ENCODE peak calls at places on chromosomes 16 and 17, in eight cellular contexts. One of them, this sample, is unnamed.
A peak's percentile ranks its signal among the peaks of the same experiment; 100 is the strongest.

GRCh38 chr17:7932949-7933348 is 943 bp downstream of the CNTROB start:
- DNase-seq in activated B cell treated with CpG ODN at 0.5 μM for 24 hours: peak; percentile 23
- DNase-seq in foreskin keratinocyte: no peak
- DNase-seq in cardiac muscle cell: peak; percentile 36
- DNase-seq in neural crest cell: peak; percentile 30
- DNase-seq in thoracic aorta: no peak
- DNase-seq in GM12865: peak; percentile 50
- DNase-seq in GM23338: peak; percentile 41
- DNase-seq in this sample: peak; percentile 24

GRCh38 chr16:65833171-65833871 is 533.2 kb upstream of the CDH5 start:
- DNase-seq in thoracic aorta: no peak
- DNase-seq in foreskin keratinocyte: no peak
- DNase-seq in GM12865: no peak
- DNase-seq in neural crest cell: no peak
- DNase-seq in GM23338: no peak
- DNase-seq in cardiac muscle cell: no peak
- DNase-seq in activated B cell treated with CpG ODN at 0.5 μM for 24 hours: no peak
- DNase-seq in this sample: no peak

GRCh38 chr16:48317614-48318013 is 67.6 kb downstream of the SIAH1 start:
- DNase-seq in GM23338: no peak
- DNase-seq in neural crest cell: no peak
- DNase-seq in activated B cell treated with CpG ODN at 0.5 μM for 24 hours: no peak
- DNase-seq in thoracic aorta: no peak
- DNase-seq in foreskin keratinocyte: peak; percentile 14
- DNase-seq in GM12865: peak; percentile 36
- DNase-seq in cardiac muscle cell: no peak
- DNase-seq in this sample: no peak

GRCh38 chr17:81939881-81940385 is 2.8 kb upstream of the PYCR1 start:
- DNase-seq in activated B cell treated with CpG ODN at 0.5 μM for 24 hours: no peak
- DNase-seq in neural crest cell: no peak
- DNase-seq in foreskin keratinocyte: no peak
- DNase-seq in thoracic aorta: no peak
- DNase-seq in GM12865: no peak
- DNase-seq in GM23338: no peak
- DNase-seq in cardiac muscle cell: no peak
- DNase-seq in this sample: peak; percentile 3

GRCh38 chr17:51672058-51672457 is 411.7 kb downstream of the UTP18 start:
- DNase-seq in GM23338: no peak
- DNase-seq in activated B cell treated with CpG ODN at 0.5 μM for 24 hours: no peak
- DNase-seq in cardiac muscle cell: no peak
- DNase-seq in neural crest cell: no peak
- DNase-seq in foreskin keratinocyte: no peak
- DNase-seq in GM12865: no peak
- DNase-seq in thoracic aorta: no peak
- DNase-seq in this sample: no peak

GRCh38 chr16:82761858-82762257 is 135.1 kb downstream of the CDH13 start:
- DNase-seq in GM12865: no peak
- DNase-seq in foreskin keratinocyte: no peak
- DNase-seq in cardiac muscle cell: peak; percentile 6
- DNase-seq in thoracic aorta: no peak
- DNase-seq in activated B cell treated with CpG ODN at 0.5 μM for 24 hours: no peak
- DNase-seq in GM23338: no peak
- DNase-seq in neural crest cell: no peak
- DNase-seq in this sample: no peak

GRCh38 chr17:66270106-66270505 is 32.3 kb upstream of the PRKCA start:
- DNase-seq in GM12865: no peak
- DNase-seq in foreskin keratinocyte: no peak
- DNase-seq in cardiac muscle cell: no peak
- DNase-seq in activated B cell treated with CpG ODN at 0.5 μM for 24 hours: no peak
- DNase-seq in GM23338: no peak
- DNase-seq in thoracic aorta: no peak
- DNase-seq in neural crest cell: no peak
- DNase-seq in this sample: no peak

GRCh38 chr16:64356267-64356666 is 765.6 kb downstream of the CDH11 start:
- DNase-seq in foreskin keratinocyte: peak; percentile 40
- DNase-seq in GM12865: no peak
- DNase-seq in cardiac muscle cell: no peak
- DNase-seq in GM23338: no peak
- DNase-seq in thoracic aorta: no peak
- DNase-seq in activated B cell treated with CpG ODN at 0.5 μM for 24 hours: no peak
- DNase-seq in neural crest cell: no peak
- DNase-seq in this sample: no peak

GRCh38 chr16:11175106-11175795 is 80.8 kb downstream of the SOCS1 start:
- DNase-seq in activated B cell treated with CpG ODN at 0.5 μM for 24 hours: no peak
- DNase-seq in foreskin keratinocyte: no peak
- DNase-seq in thoracic aorta: no peak
- DNase-seq in neural crest cell: no peak
- DNase-seq in GM23338: no peak
- DNase-seq in cardiac muscle cell: no peak
- DNase-seq in GM12865: peak; percentile 19
- DNase-seq in this sample: no peak

GRCh38 chr16:57540906-57541753 is 1.3 kb upstream of the ADGRG5 start:
- DNase-seq in foreskin keratinocyte: peak; percentile 65
- DNase-seq in cardiac muscle cell: no peak
- DNase-seq in neural crest cell: no peak
- DNase-seq in GM12865: no peak
- DNase-seq in activated B cell treated with CpG ODN at 0.5 μM for 24 hours: no peak
- DNase-seq in GM23338: no peak
- DNase-seq in thoracic aorta: no peak
- DNase-seq in this sample: no peak

GRCh38 chr16:53785044-53785443 is 81.1 kb downstream of the FTO start:
- DNase-seq in neural crest cell: no peak
- DNase-seq in cardiac muscle cell: no peak
- DNase-seq in activated B cell treated with CpG ODN at 0.5 μM for 24 hours: no peak
- DNase-seq in thoracic aorta: no peak
- DNase-seq in GM12865: no peak
- DNase-seq in GM23338: no peak
- DNase-seq in foreskin keratinocyte: no peak
- DNase-seq in this sample: no peak

GRCh38 chr16:74271879-74272278 is 24.7 kb upstream of the PSMD7 start:
- DNase-seq in cardiac muscle cell: no peak
- DNase-seq in GM12865: no peak
- DNase-seq in neural crest cell: no peak
- DNase-seq in GM23338: no peak
- DNase-seq in activated B cell treated with CpG ODN at 0.5 μM for 24 hours: no peak
- DNase-seq in thoracic aorta: no peak
- DNase-seq in foreskin keratinocyte: no peak
- DNase-seq in this sample: no peak

DNA sequence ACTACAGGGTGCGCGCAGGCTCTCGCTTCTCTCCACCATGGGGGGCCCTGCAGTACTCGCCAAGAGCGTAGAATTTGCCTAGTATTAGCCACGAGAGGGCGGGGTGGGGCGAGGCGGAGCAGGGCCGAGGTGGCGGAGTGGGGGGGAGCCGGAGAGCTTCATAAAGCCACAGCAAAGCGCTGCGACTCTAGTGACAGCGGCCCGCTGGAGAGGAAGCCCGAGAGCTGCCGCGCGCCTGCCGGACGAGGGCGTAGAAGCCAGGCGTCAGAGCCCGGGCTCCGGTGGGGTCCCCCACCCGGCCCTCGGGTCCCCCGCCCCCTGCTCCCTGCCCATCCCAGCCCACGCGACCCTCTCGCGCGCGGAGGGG is at the start of gene TBX21:
- DNase-seq in foreskin keratinocyte: no peak
- DNase-seq in thoracic aorta: no peak
- DNase-seq in GM23338: peak; percentile 90
- DNase-seq in cardiac muscle cell: peak; percentile 94
- DNase-seq in activated B cell treated with CpG ODN at 0.5 μM for 24 hours: peak; percentile 79
- DNase-seq in GM12865: peak; percentile 94
- DNase-seq in neural crest cell: peak; percentile 77
- DNase-seq in this sample: peak; percentile 61
- TF ChIP-seq CTCF in foreskin keratinocyte: peak; percentile 35
- TF ChIP-seq CTCF in thoracic aorta: no peak
- TF ChIP-seq CTCF in GM23338: peak; percentile 26
- TF ChIP-seq CTCF in cardiac muscle cell: peak; percentile 19
- TF ChIP-seq CTCF in activated B cell treated with CpG ODN at 0.5 μM for 24 hours: peak; percentile 43
- TF ChIP-seq CTCF in GM12865: peak; percentile 37
- TF ChIP-seq CTCF in neural crest cell: peak; percentile 43
- TF ChIP-seq CTCF in this sample: peak; percentile 33

DNA sequence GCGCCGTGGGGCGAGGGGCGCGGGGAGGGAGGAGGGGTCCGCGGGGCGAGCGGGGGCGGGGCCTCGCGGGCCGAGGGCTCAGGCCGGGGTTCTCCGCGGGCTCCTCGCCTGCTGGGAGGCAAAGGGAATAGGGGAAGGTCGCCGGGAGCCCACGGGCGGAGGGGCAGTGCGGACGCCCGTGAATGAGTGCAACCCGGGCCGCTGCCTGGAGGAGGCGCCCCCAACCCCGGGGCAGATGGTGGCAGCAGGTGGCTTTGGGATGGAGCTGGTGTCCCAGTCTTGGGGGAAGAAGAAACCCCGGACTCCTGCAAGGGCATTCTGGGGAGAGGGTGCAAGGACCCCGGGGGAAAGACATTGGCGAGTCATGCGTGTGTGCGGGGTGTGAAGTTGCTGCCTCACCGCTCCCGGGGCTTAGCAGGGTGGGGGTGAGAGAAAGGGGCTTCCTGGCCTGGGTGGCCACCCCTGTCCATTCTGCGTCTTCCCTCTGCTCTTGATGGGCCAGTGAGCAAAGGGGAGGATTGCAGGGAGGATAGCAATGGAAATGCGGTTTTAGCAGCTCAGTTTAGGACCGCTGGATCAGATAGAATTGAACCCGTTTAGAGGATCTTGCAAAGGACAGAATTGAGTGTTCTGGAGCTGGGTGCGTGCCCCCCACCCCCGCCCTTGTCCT is 508 bp downstream of the KIAA0513 start:
- DNase-seq in foreskin keratinocyte: no peak
- DNase-seq in GM23338: peak; percentile 61
- DNase-seq in activated B cell treated with CpG ODN at 0.5 μM for 24 hours: no peak
- DNase-seq in neural crest cell: no peak
- DNase-seq in thoracic aorta: no peak
- DNase-seq in GM12865: peak; percentile 17
- DNase-seq in cardiac muscle cell: no peak
- DNase-seq in this sample: no peak
- TF ChIP-seq CTCF in foreskin keratinocyte: no peak
- TF ChIP-seq CTCF in GM23338: peak; percentile 39
- TF ChIP-seq CTCF in activated B cell treated with CpG ODN at 0.5 μM for 24 hours: no peak
- TF ChIP-seq CTCF in neural crest cell: peak; percentile 50
- TF ChIP-seq CTCF in thoracic aorta: peak; percentile 8
- TF ChIP-seq CTCF in GM12865: peak; percentile 34
- TF ChIP-seq CTCF in cardiac muscle cell: peak; percentile 12
- TF ChIP-seq CTCF in this sample: no peak

DNA sequence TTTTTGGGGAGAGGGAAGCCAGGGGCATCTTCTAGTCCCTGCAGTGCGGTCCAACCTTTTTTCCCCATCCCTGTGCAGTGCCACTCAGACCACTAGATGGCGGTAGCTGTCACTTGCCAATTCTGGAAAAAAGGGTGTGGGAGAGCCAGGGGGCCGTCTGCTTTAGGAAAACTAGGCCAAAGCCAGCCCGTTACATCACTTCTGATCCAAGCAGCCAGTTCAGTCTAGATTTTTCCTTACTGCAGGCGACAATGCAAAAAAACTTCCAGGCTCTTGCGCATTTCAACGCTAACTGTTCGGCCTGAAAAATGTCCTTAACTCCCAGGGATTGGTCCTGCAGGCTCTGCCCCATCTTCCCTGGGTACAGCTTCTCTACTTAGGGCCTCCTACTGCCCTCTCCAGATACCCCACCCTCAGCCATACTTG is 69.2 kb upstream of the CES5A start:
- DNase-seq in neural crest cell: peak; percentile 81
- DNase-seq in foreskin keratinocyte: no peak
- DNase-seq in GM12865: peak; percentile 35
- DNase-seq in cardiac muscle cell: peak; percentile 78
- DNase-seq in activated B cell treated with CpG ODN at 0.5 μM for 24 hours: peak; percentile 34
- DNase-seq in thoracic aorta: peak; percentile 8
- DNase-seq in GM23338: peak; percentile 83
- DNase-seq in this sample: peak; percentile 76
- TF ChIP-seq CTCF in neural crest cell: peak; percentile 96
- TF ChIP-seq CTCF in foreskin keratinocyte: peak; percentile 80
- TF ChIP-seq CTCF in GM12865: peak; percentile 92
- TF ChIP-seq CTCF in cardiac muscle cell: peak; percentile 99
- TF ChIP-seq CTCF in activated B cell treated with CpG ODN at 0.5 μM for 24 hours: peak; percentile 70
- TF ChIP-seq CTCF in thoracic aorta: peak; percentile 87
- TF ChIP-seq CTCF in GM23338: peak; percentile 91
- TF ChIP-seq CTCF in this sample: peak; percentile 87

GRCh38 chr16:27270389-27270788 is 1.8 kb upstream of the NSMCE1 start:
- DNase-seq in neural crest cell: no peak
- DNase-seq in GM23338: no peak
- DNase-seq in cardiac muscle cell: no peak
- DNase-seq in activated B cell treated with CpG ODN at 0.5 μM for 24 hours: no peak
- DNase-seq in foreskin keratinocyte: no peak
- DNase-seq in GM12865: no peak
- DNase-seq in thoracic aorta: no peak
- DNase-seq in this sample: no peak

GRCh38 chr16:27272076-27272475 is 3.5 kb upstream of the NSMCE1 start:
- DNase-seq in foreskin keratinocyte: no peak
- DNase-seq in activated B cell treated with CpG ODN at 0.5 μM for 24 hours: no peak
- DNase-seq in GM12865: no peak
- DNase-seq in cardiac muscle cell: no peak
- DNase-seq in thoracic aorta: no peak
- DNase-seq in neural crest cell: no peak
- DNase-seq in GM23338: no peak
- DNase-seq in this sample: no peak

GRCh38 chr16:27273330-27273669 is 4.7 kb upstream of the NSMCE1 start:
- DNase-seq in activated B cell treated with CpG ODN at 0.5 μM for 24 hours: no peak
- DNase-seq in thoracic aorta: no peak
- DNase-seq in cardiac muscle cell: no peak
- DNase-seq in foreskin keratinocyte: no peak
- DNase-seq in GM23338: no peak
- DNase-seq in neural crest cell: no peak
- DNase-seq in GM12865: no peak
- DNase-seq in this sample: no peak

GRCh38 chr16:27275394-27275793 is 6.8 kb upstream of the NSMCE1 start:
- DNase-seq in activated B cell treated with CpG ODN at 0.5 μM for 24 hours: no peak
- DNase-seq in neural crest cell: no peak
- DNase-seq in foreskin keratinocyte: no peak
- DNase-seq in GM23338: no peak
- DNase-seq in GM12865: no peak
- DNase-seq in cardiac muscle cell: no peak
- DNase-seq in thoracic aorta: no peak
- DNase-seq in this sample: no peak

DNA sequence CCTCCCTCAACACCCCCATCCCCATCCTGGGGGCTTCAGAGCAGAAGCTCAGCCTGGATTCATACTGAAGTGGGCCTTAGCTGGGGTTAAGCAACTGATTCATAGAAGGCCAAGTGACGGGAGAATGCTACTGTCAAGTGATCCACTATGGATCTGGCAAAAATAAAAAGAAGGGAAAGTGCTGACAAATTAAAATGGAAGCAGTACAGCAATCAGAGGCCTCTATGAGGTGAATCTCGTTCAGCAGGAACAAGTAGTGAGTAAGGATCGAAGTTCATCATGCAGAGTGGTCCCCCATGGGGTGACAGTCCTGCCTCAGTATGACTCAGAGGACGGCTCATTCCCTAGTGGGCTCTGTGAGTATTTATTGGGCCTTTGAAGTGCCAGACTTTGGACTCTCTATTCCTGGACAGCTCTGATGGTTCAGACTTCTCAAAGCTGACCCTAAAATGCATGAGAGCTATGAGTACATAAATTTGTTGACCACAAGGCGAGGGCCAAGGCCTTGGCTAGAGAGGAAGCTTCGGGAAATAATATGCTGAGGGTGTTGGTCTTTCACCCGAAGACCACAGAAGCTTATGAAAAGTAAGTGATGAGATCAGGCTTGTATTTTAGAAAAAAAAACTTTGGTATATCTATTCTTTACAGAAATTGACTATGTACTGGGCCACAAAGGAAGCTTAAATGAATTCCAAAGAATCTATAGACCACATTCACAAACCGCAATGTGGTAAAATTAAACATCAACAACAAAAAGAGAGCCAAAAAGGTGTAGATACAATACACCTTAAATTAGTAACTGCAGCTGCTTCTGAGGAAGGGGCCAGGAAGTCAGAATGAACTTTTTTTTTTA is 5.3 kb upstream of the NSMCE1 start:
- DNase-seq in activated B cell treated with CpG ODN at 0.5 μM for 24 hours: no peak
- DNase-seq in neural crest cell: no peak
- DNase-seq in GM23338: no peak
- DNase-seq in cardiac muscle cell: no peak
- DNase-seq in foreskin keratinocyte: no peak
- DNase-seq in GM12865: no peak
- DNase-seq in thoracic aorta: no peak
- DNase-seq in this sample: no peak
- TF ChIP-seq CTCF in activated B cell treated with CpG ODN at 0.5 μM for 24 hours: no peak
- TF ChIP-seq CTCF in neural crest cell: no peak
- TF ChIP-seq CTCF in GM23338: no peak
- TF ChIP-seq CTCF in cardiac muscle cell: no peak
- TF ChIP-seq CTCF in foreskin keratinocyte: no peak
- TF ChIP-seq CTCF in GM12865: no peak
- TF ChIP-seq CTCF in thoracic aorta: no peak
- TF ChIP-seq CTCF in this sample: no peak

This sample was measured in endothelial cell.